ENCODE peak calls at places on chromosomes 13 and 19, in six cellular contexts. One of them, this sample, is unnamed.

GRCh38 chr13:65966991-65967451 is 1263.1 kb downstream of the PCDH9 start:
- DNase-seq in IMR-90: peak; percentile 45
- DNase-seq in HFF-Myc: peak; percentile 36
- DNase-seq in tibial artery: no peak
- DNase-seq in cardiac fibroblast: peak; percentile 76
- DNase-seq in pancreas: no peak
- DNase-seq in this sample: no peak

GRCh38 chr19:9705836-9706235 is 30.9 kb upstream of the ZNF562 start:
- DNase-seq in IMR-90: no peak
- DNase-seq in HFF-Myc: no peak
- DNase-seq in tibial artery: no peak
- DNase-seq in cardiac fibroblast: no peak
- DNase-seq in pancreas: no peak
- DNase-seq in this sample: no peak

GRCh38 chr19:43905897-43906296 is 29.2 kb downstream of the ZNF45 start:
- DNase-seq in IMR-90: no peak
- DNase-seq in HFF-Myc: no peak
- DNase-seq in tibial artery: no peak
- DNase-seq in cardiac fibroblast: no peak
- DNase-seq in pancreas: no peak
- DNase-seq in this sample: no peak

GRCh38 chr13:32430018-32430747 is 2.3 kb upstream of the N4BP2L1 start:
- DNase-seq in IMR-90: peak; percentile 23
- DNase-seq in HFF-Myc: no peak
- DNase-seq in tibial artery: no peak
- DNase-seq in cardiac fibroblast: no peak
- DNase-seq in pancreas: no peak
- DNase-seq in this sample: no peak

GRCh38 chr13:113763254-113763653 is 4.2 kb downstream of the TMEM255B start:
- DNase-seq in IMR-90: no peak
- DNase-seq in HFF-Myc: no peak
- DNase-seq in tibial artery: no peak
- DNase-seq in cardiac fibroblast: no peak
- DNase-seq in pancreas: no peak
- DNase-seq in this sample: no peak

GRCh38 chr13:79782541-79783216 is 301.7 kb downstream of the NDFIP2 start:
- DNase-seq in IMR-90: peak; percentile 77
- DNase-seq in HFF-Myc: no peak
- DNase-seq in tibial artery: no peak
- DNase-seq in cardiac fibroblast: peak; percentile 60
- DNase-seq in pancreas: peak; percentile 63
- DNase-seq in this sample: no peak

GRCh38 chr13:64633948-64634347 is 2596.2 kb downstream of the PCDH9 start:
- DNase-seq in IMR-90: no peak
- DNase-seq in HFF-Myc: no peak
- DNase-seq in tibial artery: no peak
- DNase-seq in cardiac fibroblast: no peak
- DNase-seq in pancreas: no peak
- DNase-seq in this sample: no peak

GRCh38 chr13:30382836-30383525 is 39.3 kb upstream of the UBE2L5 start:
- DNase-seq in IMR-90: no peak
- DNase-seq in HFF-Myc: no peak
- DNase-seq in tibial artery: no peak
- DNase-seq in cardiac fibroblast: no peak
- DNase-seq in pancreas: no peak
- DNase-seq in this sample: no peak

GRCh38 chr19:43739419-43739818 is 15.3 kb downstream of the SMG9 start:
- DNase-seq in IMR-90: no peak
- DNase-seq in HFF-Myc: no peak
- DNase-seq in tibial artery: no peak
- DNase-seq in cardiac fibroblast: no peak
- DNase-seq in pancreas: no peak
- DNase-seq in this sample: no peak

GRCh38 chr13:26964278-26965057 is 203.9 kb upstream of the GPR12 start:
- DNase-seq in IMR-90: peak; percentile 67
- DNase-seq in HFF-Myc: no peak
- DNase-seq in tibial artery: no peak
- DNase-seq in cardiac fibroblast: peak; percentile 55
- DNase-seq in pancreas: peak; percentile 51
- DNase-seq in this sample: no peak

GRCh38 chr19:32178401-32178800 is 167.0 kb upstream of the ZNF507 start:
- DNase-seq in IMR-90: no peak
- DNase-seq in HFF-Myc: no peak
- DNase-seq in tibial artery: no peak
- DNase-seq in cardiac fibroblast: no peak
- DNase-seq in pancreas: no peak
- DNase-seq in this sample: no peak

GRCh38 chr13:108961542-108962125 is 332.2 kb downstream of the MYO16 start:
- DNase-seq in IMR-90: peak; percentile 62
- DNase-seq in HFF-Myc: peak; percentile 37
- DNase-seq in tibial artery: no peak
- DNase-seq in cardiac fibroblast: peak; percentile 74
- DNase-seq in pancreas: no peak
- DNase-seq in this sample: no peak

GRCh38 chr13:42466123-42466522 is 107.8 kb upstream of the TNFSF11 start:
- DNase-seq in IMR-90: no peak
- DNase-seq in HFF-Myc: no peak
- DNase-seq in tibial artery: no peak
- DNase-seq in cardiac fibroblast: no peak
- DNase-seq in pancreas: no peak
- DNase-seq in this sample: no peak

GRCh38 chr19:12453495-12453894 is 12.7 kb upstream of the ZNF443 start:
- DNase-seq in IMR-90: no peak
- DNase-seq in HFF-Myc: no peak
- DNase-seq in tibial artery: no peak
- DNase-seq in cardiac fibroblast: no peak
- DNase-seq in pancreas: no peak
- DNase-seq in this sample: no peak

GRCh38 chr19:49327878-49328544 is 3.0 kb upstream of the SLC6A16 start:
- DNase-seq in IMR-90: peak; percentile 23
- DNase-seq in HFF-Myc: no peak
- DNase-seq in tibial artery: no peak
- DNase-seq in cardiac fibroblast: peak; percentile 54
- DNase-seq in pancreas: no peak
- DNase-seq in this sample: no peak

GRCh38 chr13:24040835-24041234 is 119.7 kb upstream of the SPATA13 start:
- DNase-seq in IMR-90: no peak
- DNase-seq in HFF-Myc: no peak
- DNase-seq in tibial artery: no peak
- DNase-seq in cardiac fibroblast: no peak
- DNase-seq in pancreas: no peak
- DNase-seq in this sample: no peak

GRCh38 chr13:52001120-52001731 is 10.0 kb downstream of the ATP7B start:
- DNase-seq in IMR-90: peak; percentile 49
- DNase-seq in HFF-Myc: peak; percentile 10
- DNase-seq in tibial artery: no peak
- DNase-seq in cardiac fibroblast: peak; percentile 66
- DNase-seq in pancreas: no peak
- DNase-seq in this sample: no peak

GRCh38 chr13:93700115-93700514 is 473.5 kb downstream of the GPC6 start:
- DNase-seq in IMR-90: peak; percentile 79
- DNase-seq in HFF-Myc: no peak
- DNase-seq in tibial artery: no peak
- DNase-seq in cardiac fibroblast: no peak
- DNase-seq in pancreas: no peak
- DNase-seq in this sample: no peak

GRCh38 chr13:39612023-39612637 is 9.1 kb upstream of the LHFPL6 start:
- DNase-seq in IMR-90: peak; percentile 78
- DNase-seq in HFF-Myc: peak; percentile 37
- DNase-seq in tibial artery: peak; percentile 85
- DNase-seq in cardiac fibroblast: peak; percentile 86
- DNase-seq in pancreas: peak; percentile 39
- DNase-seq in this sample: no peak

GRCh38 chr13:29507356-29507755 is 88.1 kb downstream of the SLC7A1 start:
- DNase-seq in IMR-90: no peak
- DNase-seq in HFF-Myc: no peak
- DNase-seq in tibial artery: no peak
- DNase-seq in cardiac fibroblast: no peak
- DNase-seq in pancreas: peak; percentile 37
- DNase-seq in this sample: no peak

GRCh38 chr13:51222510-51223283 is 499 bp downstream of the FAM124A start:
- DNase-seq in IMR-90: no peak
- DNase-seq in HFF-Myc: no peak
- DNase-seq in tibial artery: no peak
- DNase-seq in cardiac fibroblast: no peak
- DNase-seq in pancreas: no peak
- DNase-seq in this sample: no peak

GRCh38 chr19:53908106-53908932 is 759 bp upstream of the CACNG7 start:
- DNase-seq in IMR-90: peak; percentile 40
- DNase-seq in HFF-Myc: no peak
- DNase-seq in tibial artery: no peak
- DNase-seq in cardiac fibroblast: peak; percentile 54
- DNase-seq in pancreas: peak; percentile 17
- DNase-seq in this sample: no peak

GRCh38 chr19:7917292-7918061 is 2.7 kb upstream of the SNAPC2 start:
- DNase-seq in IMR-90: peak; percentile 45
- DNase-seq in HFF-Myc: no peak
- DNase-seq in tibial artery: no peak
- DNase-seq in cardiac fibroblast: peak; percentile 56
- DNase-seq in pancreas: no peak
- DNase-seq in this sample: no peak

GRCh38 chr13:94009696-94010095 is 469.8 kb downstream of the DCT start:
- DNase-seq in IMR-90: peak; percentile 64
- DNase-seq in HFF-Myc: no peak
- DNase-seq in tibial artery: no peak
- DNase-seq in cardiac fibroblast: peak; percentile 63
- DNase-seq in pancreas: no peak
- DNase-seq in this sample: peak; percentile 17

GRCh38 chr13:99442273-99442895 is 58.9 kb upstream of the TM9SF2 start:
- DNase-seq in IMR-90: peak; percentile 45
- DNase-seq in HFF-Myc: no peak
- DNase-seq in tibial artery: peak; percentile 39
- DNase-seq in cardiac fibroblast: peak; percentile 74
- DNase-seq in pancreas: peak; percentile 12
- DNase-seq in this sample: no peak

GRCh38 chr13:41995946-41996345 is 35.0 kb upstream of the VWA8 start:
- DNase-seq in IMR-90: peak; percentile 75
- DNase-seq in HFF-Myc: no peak
- DNase-seq in tibial artery: no peak
- DNase-seq in cardiac fibroblast: peak; percentile 32
- DNase-seq in pancreas: no peak
- DNase-seq in this sample: peak; percentile 4

GRCh38 chr13:42985312-42986175 is 6.5 kb downstream of the EPSTI1 start:
- DNase-seq in IMR-90: no peak
- DNase-seq in HFF-Myc: no peak
- DNase-seq in tibial artery: peak; percentile 25
- DNase-seq in cardiac fibroblast: no peak
- DNase-seq in pancreas: no peak
- DNase-seq in this sample: no peak

DNA sequence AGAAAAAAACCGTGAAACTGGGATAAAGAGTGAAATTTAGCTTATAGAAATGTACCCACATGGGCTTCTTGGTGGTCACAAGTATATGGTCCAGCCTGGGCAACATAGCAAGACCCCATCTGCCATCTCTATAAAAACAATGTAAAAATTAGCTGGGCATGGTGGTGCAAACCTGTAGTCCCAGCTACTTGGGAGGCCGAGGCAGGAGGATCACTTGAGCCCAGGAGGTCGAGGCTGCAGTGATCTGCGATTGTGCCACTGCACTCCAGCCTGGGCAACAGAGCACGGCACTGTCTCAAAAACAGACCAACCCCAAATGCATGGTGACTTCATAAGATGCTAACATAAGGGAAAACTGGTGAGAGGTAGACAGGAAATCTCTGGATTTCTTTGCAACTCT is 54.4 kb downstream of the GNG7 start:
- DNase-seq in IMR-90: no peak
- DNase-seq in HFF-Myc: no peak
- DNase-seq in tibial artery: no peak
- DNase-seq in cardiac fibroblast: no peak
- DNase-seq in pancreas: no peak
- DNase-seq in this sample: no peak
- TF ChIP-seq CTCF in IMR-90: no peak
- TF ChIP-seq CTCF in HFF-Myc: no peak
- TF ChIP-seq CTCF in tibial artery: no peak
- TF ChIP-seq CTCF in cardiac fibroblast: no peak
- TF ChIP-seq CTCF in pancreas: no peak
- TF ChIP-seq CTCF in this sample: no peak

GRCh38 chr19:37317403-37318209 is 53.3 kb upstream of the ZNF527 start:
- DNase-seq in IMR-90: peak; percentile 99
- DNase-seq in HFF-Myc: peak; percentile 99
- DNase-seq in tibial artery: peak; percentile 97
- DNase-seq in cardiac fibroblast: peak; percentile 100
- DNase-seq in pancreas: peak; percentile 95
- DNase-seq in this sample: peak; percentile 98

GRCh38 chr19:37309834-37310575 is 60.9 kb upstream of the ZNF527 start:
- DNase-seq in IMR-90: no peak
- DNase-seq in HFF-Myc: no peak
- DNase-seq in tibial artery: no peak
- DNase-seq in cardiac fibroblast: no peak
- DNase-seq in pancreas: no peak
- DNase-seq in this sample: no peak

GRCh38 chr19:37313335-37313627 is 57.6 kb upstream of the ZNF527 start:
- DNase-seq in IMR-90: no peak
- DNase-seq in HFF-Myc: no peak
- DNase-seq in tibial artery: no peak
- DNase-seq in cardiac fibroblast: peak; percentile 8
- DNase-seq in pancreas: no peak
- DNase-seq in this sample: no peak
- H3K4me3 ChIP-seq in IMR-90: no peak overlapping the region
- H3K4me3 ChIP-seq in HFF-Myc: no peak overlapping the region
- H3K4me3 ChIP-seq in tibial artery: peak overlapping the region; percentile 52
- H3K4me3 ChIP-seq in cardiac fibroblast: no peak overlapping the region
- H3K4me3 ChIP-seq in pancreas: no peak overlapping the region
- H3K4me3 ChIP-seq in this sample: no peak overlapping the region

GRCh38 chr13:66992183-66992582 is 238.0 kb downstream of the PCDH9 start:
- DNase-seq in IMR-90: peak; percentile 73
- DNase-seq in HFF-Myc: no peak
- DNase-seq in tibial artery: no peak
- DNase-seq in cardiac fibroblast: peak; percentile 61
- DNase-seq in pancreas: no peak
- DNase-seq in this sample: no peak

GRCh38 chr13:66994498-66995365 is 235.4 kb downstream of the PCDH9 start:
- DNase-seq in IMR-90: no peak
- DNase-seq in HFF-Myc: no peak
- DNase-seq in tibial artery: no peak
- DNase-seq in cardiac fibroblast: no peak
- DNase-seq in pancreas: no peak
- DNase-seq in this sample: no peak

GRCh38 chr13:66995366-66995663 is 234.8 kb downstream of the PCDH9 start:
- DNase-seq in IMR-90: no peak
- DNase-seq in HFF-Myc: no peak
- DNase-seq in tibial artery: no peak
- DNase-seq in cardiac fibroblast: no peak
- DNase-seq in pancreas: no peak
- DNase-seq in this sample: no peak

GRCh38 chr13:66992683-66993082 is 237.5 kb downstream of the PCDH9 start:
- DNase-seq in IMR-90: no peak
- DNase-seq in HFF-Myc: no peak
- DNase-seq in tibial artery: no peak
- DNase-seq in cardiac fibroblast: no peak
- DNase-seq in pancreas: no peak
- DNase-seq in this sample: no peak

GRCh38 chr13:66994097-66994496 is 236.0 kb downstream of the PCDH9 start:
- DNase-seq in IMR-90: peak; percentile 52
- DNase-seq in HFF-Myc: no peak
- DNase-seq in tibial artery: peak; percentile 27
- DNase-seq in cardiac fibroblast: peak; percentile 83
- DNase-seq in pancreas: peak; percentile 57
- DNase-seq in this sample: no peak
- TF ChIP-seq CTCF in IMR-90: peak; percentile 68
- TF ChIP-seq CTCF in HFF-Myc: peak; percentile 20
- TF ChIP-seq CTCF in tibial artery: no peak
- TF ChIP-seq CTCF in cardiac fibroblast: peak; percentile 85
- TF ChIP-seq CTCF in pancreas: peak; percentile 50
- TF ChIP-seq CTCF in this sample: peak; percentile 69

GRCh38 chr13:112061367-112062046 is 5.4 kb upstream of the SOX1 start:
- DNase-seq in IMR-90: no peak
- DNase-seq in HFF-Myc: no peak
- DNase-seq in tibial artery: no peak
- DNase-seq in cardiac fibroblast: no peak
- DNase-seq in pancreas: no peak
- DNase-seq in this sample: no peak
- H3K4me3 ChIP-seq in IMR-90: no peak overlapping the region
- H3K4me3 ChIP-seq in HFF-Myc: no peak overlapping the region
- H3K4me3 ChIP-seq in tibial artery: no peak overlapping the region
- H3K4me3 ChIP-seq in cardiac fibroblast: no peak overlapping the region
- H3K4me3 ChIP-seq in pancreas: no peak overlapping the region
- H3K4me3 ChIP-seq in this sample: no peak overlapping the region

This sample was measured in AG04449.